ENCODE peak calls at places on chromosomes 16 and 17, in nine cellular contexts. One of them, this sample, is unnamed.

GRCh38 chr16:49493836-49494235 is 120.2 kb downstream of the C16orf78 start:
- DNase-seq in dorsolateral prefrontal cortex: no peak
- DNase-seq in fibroblast of the aortic adventitia: no peak
- DNase-seq in brain microvascular endothelial cell: no peak
- DNase-seq in GM23338: no peak
- DNase-seq in body of pancreas: no peak
- DNase-seq in left ventricle myocardium inferior: no peak
- DNase-seq in neuronal stem cell: no peak
- DNase-seq in ascending aorta: peak
- DNase-seq in this sample: no peak

GRCh38 chr16:71929048-71929447 is 33.7 kb downstream of the IST1 start:
- DNase-seq in brain microvascular endothelial cell: peak
- DNase-seq in left ventricle myocardium inferior: no peak
- DNase-seq in fibroblast of the aortic adventitia: peak
- DNase-seq in body of pancreas: no peak
- DNase-seq in ascending aorta: no peak
- DNase-seq in neuronal stem cell: no peak
- DNase-seq in GM23338: no peak
- DNase-seq in dorsolateral prefrontal cortex: peak
- DNase-seq in this sample: peak

GRCh38 chr17:49224198-49224996 is 6.2 kb downstream of the PHOSPHO1 start:
- DNase-seq in left ventricle myocardium inferior: no peak
- DNase-seq in body of pancreas: peak
- DNase-seq in neuronal stem cell: no peak
- DNase-seq in brain microvascular endothelial cell: no peak
- DNase-seq in dorsolateral prefrontal cortex: no peak
- DNase-seq in ascending aorta: no peak
- DNase-seq in fibroblast of the aortic adventitia: no peak
- DNase-seq in GM23338: peak
- DNase-seq in this sample: no peak

GRCh38 chr17:80860101-80860671 is 131.5 kb upstream of the CHMP6 start:
- DNase-seq in ascending aorta: no peak
- DNase-seq in left ventricle myocardium inferior: no peak
- DNase-seq in body of pancreas: no peak
- DNase-seq in dorsolateral prefrontal cortex: no peak
- DNase-seq in neuronal stem cell: no peak
- DNase-seq in brain microvascular endothelial cell: no peak
- DNase-seq in GM23338: no peak
- DNase-seq in fibroblast of the aortic adventitia: no peak
- DNase-seq in this sample: no peak

GRCh38 chr17:42879596-42879985 is 21.0 kb upstream of the G6PC1 start:
- DNase-seq in neuronal stem cell: no peak
- DNase-seq in dorsolateral prefrontal cortex: no peak
- DNase-seq in body of pancreas: no peak
- DNase-seq in fibroblast of the aortic adventitia: no peak
- DNase-seq in brain microvascular endothelial cell: peak
- DNase-seq in left ventricle myocardium inferior: no peak
- DNase-seq in GM23338: no peak
- DNase-seq in ascending aorta: no peak
- DNase-seq in this sample: peak

GRCh38 chr17:17070931-17071330 is 28.7 kb downstream of the MPRIP start:
- DNase-seq in left ventricle myocardium inferior: no peak
- DNase-seq in brain microvascular endothelial cell: no peak
- DNase-seq in neuronal stem cell: no peak
- DNase-seq in dorsolateral prefrontal cortex: no peak
- DNase-seq in GM23338: no peak
- DNase-seq in ascending aorta: no peak
- DNase-seq in fibroblast of the aortic adventitia: no peak
- DNase-seq in body of pancreas: no peak
- DNase-seq in this sample: no peak

GRCh38 chr16:62276632-62277031 is 240.4 kb upstream of the CDH8 start:
- DNase-seq in body of pancreas: no peak
- DNase-seq in ascending aorta: no peak
- DNase-seq in neuronal stem cell: no peak
- DNase-seq in left ventricle myocardium inferior: no peak
- DNase-seq in GM23338: no peak
- DNase-seq in brain microvascular endothelial cell: no peak
- DNase-seq in dorsolateral prefrontal cortex: no peak
- DNase-seq in fibroblast of the aortic adventitia: no peak
- DNase-seq in this sample: no peak

GRCh38 chr17:80106176-80106575 is 4.8 kb downstream of the GAA start:
- DNase-seq in ascending aorta: no peak
- DNase-seq in body of pancreas: no peak
- DNase-seq in neuronal stem cell: no peak
- DNase-seq in brain microvascular endothelial cell: no peak
- DNase-seq in GM23338: no peak
- DNase-seq in fibroblast of the aortic adventitia: no peak
- DNase-seq in dorsolateral prefrontal cortex: no peak
- DNase-seq in left ventricle myocardium inferior: no peak
- DNase-seq in this sample: no peak

GRCh38 chr16:8751481-8752311 is 45.7 kb downstream of the TMEM186 start:
- DNase-seq in body of pancreas: peak
- DNase-seq in ascending aorta: no peak
- DNase-seq in neuronal stem cell: no peak
- DNase-seq in left ventricle myocardium inferior: no peak
- DNase-seq in dorsolateral prefrontal cortex: no peak
- DNase-seq in brain microvascular endothelial cell: peak
- DNase-seq in fibroblast of the aortic adventitia: peak
- DNase-seq in GM23338: peak
- DNase-seq in this sample: peak

GRCh38 chr17:82160081-82160480 is 52.6 kb downstream of the CCDC57 start:
- DNase-seq in dorsolateral prefrontal cortex: no peak
- DNase-seq in body of pancreas: no peak
- DNase-seq in brain microvascular endothelial cell: peak
- DNase-seq in ascending aorta: no peak
- DNase-seq in left ventricle myocardium inferior: no peak
- DNase-seq in neuronal stem cell: no peak
- DNase-seq in GM23338: no peak
- DNase-seq in fibroblast of the aortic adventitia: no peak
- DNase-seq in this sample: peak

GRCh38 chr16:54266363-54266955 is 20.1 kb downstream of the IRX3 start:
- DNase-seq in neuronal stem cell: no peak
- DNase-seq in left ventricle myocardium inferior: no peak
- DNase-seq in brain microvascular endothelial cell: no peak
- DNase-seq in ascending aorta: peak
- DNase-seq in body of pancreas: no peak
- DNase-seq in GM23338: no peak
- DNase-seq in dorsolateral prefrontal cortex: no peak
- DNase-seq in fibroblast of the aortic adventitia: no peak
- DNase-seq in this sample: peak

GRCh38 chr17:42387221-42387657 is 1.0 kb downstream of the STAT3 start:
- DNase-seq in left ventricle myocardium inferior: no peak
- DNase-seq in fibroblast of the aortic adventitia: peak
- DNase-seq in neuronal stem cell: no peak
- DNase-seq in ascending aorta: peak
- DNase-seq in brain microvascular endothelial cell: no peak
- DNase-seq in GM23338: no peak
- DNase-seq in body of pancreas: peak
- DNase-seq in dorsolateral prefrontal cortex: no peak
- DNase-seq in this sample: peak

GRCh38 chr17:1710807-1711553 is 803 bp upstream of the TLCD2 start:
- DNase-seq in body of pancreas: no peak
- DNase-seq in GM23338: peak
- DNase-seq in fibroblast of the aortic adventitia: peak
- DNase-seq in left ventricle myocardium inferior: no peak
- DNase-seq in ascending aorta: no peak
- DNase-seq in neuronal stem cell: no peak
- DNase-seq in dorsolateral prefrontal cortex: no peak
- DNase-seq in brain microvascular endothelial cell: no peak
- DNase-seq in this sample: no peak
- H3K4me3 ChIP-seq in body of pancreas: no peak
- H3K4me3 ChIP-seq in GM23338: peak
- H3K4me3 ChIP-seq in fibroblast of the aortic adventitia: peak
- H3K4me3 ChIP-seq in left ventricle myocardium inferior: peak
- H3K4me3 ChIP-seq in ascending aorta: peak
- H3K4me3 ChIP-seq in neuronal stem cell: no peak
- H3K4me3 ChIP-seq in dorsolateral prefrontal cortex: peak
- H3K4me3 ChIP-seq in brain microvascular endothelial cell: peak
- H3K4me3 ChIP-seq in this sample: peak

GRCh38 chr17:5236871-5237540 is 2.3 kb upstream of the SCIMP start:
- DNase-seq in fibroblast of the aortic adventitia: no peak
- DNase-seq in dorsolateral prefrontal cortex: no peak
- DNase-seq in GM23338: no peak
- DNase-seq in left ventricle myocardium inferior: no peak
- DNase-seq in ascending aorta: no peak
- DNase-seq in brain microvascular endothelial cell: no peak
- DNase-seq in body of pancreas: no peak
- DNase-seq in neuronal stem cell: no peak
- DNase-seq in this sample: no peak

GRCh38 chr17:5237541-5238016 is 2.9 kb upstream of the SCIMP start:
- DNase-seq in GM23338: peak
- DNase-seq in neuronal stem cell: peak
- DNase-seq in left ventricle myocardium inferior: peak
- DNase-seq in body of pancreas: peak
- DNase-seq in dorsolateral prefrontal cortex: no peak
- DNase-seq in fibroblast of the aortic adventitia: peak
- DNase-seq in ascending aorta: peak
- DNase-seq in brain microvascular endothelial cell: peak
- DNase-seq in this sample: peak

GRCh38 chr17:5238333-5238732 is 3.7 kb upstream of the SCIMP start:
- DNase-seq in GM23338: no peak
- DNase-seq in brain microvascular endothelial cell: no peak
- DNase-seq in neuronal stem cell: no peak
- DNase-seq in ascending aorta: no peak
- DNase-seq in body of pancreas: no peak
- DNase-seq in left ventricle myocardium inferior: no peak
- DNase-seq in dorsolateral prefrontal cortex: no peak
- DNase-seq in fibroblast of the aortic adventitia: no peak
- DNase-seq in this sample: no peak

GRCh38 chr17:5241861-5242671 is 7.4 kb upstream of the SCIMP start:
- DNase-seq in brain microvascular endothelial cell: no peak
- DNase-seq in fibroblast of the aortic adventitia: no peak
- DNase-seq in left ventricle myocardium inferior: no peak
- DNase-seq in dorsolateral prefrontal cortex: no peak
- DNase-seq in GM23338: no peak
- DNase-seq in body of pancreas: no peak
- DNase-seq in neuronal stem cell: no peak
- DNase-seq in ascending aorta: no peak
- DNase-seq in this sample: no peak
- H3K4me3 ChIP-seq in brain microvascular endothelial cell: no peak
- H3K4me3 ChIP-seq in fibroblast of the aortic adventitia: no peak
- H3K4me3 ChIP-seq in left ventricle myocardium inferior: no peak
- H3K4me3 ChIP-seq in dorsolateral prefrontal cortex: no peak
- H3K4me3 ChIP-seq in GM23338: no peak
- H3K4me3 ChIP-seq in body of pancreas: no peak
- H3K4me3 ChIP-seq in neuronal stem cell: no peak
- H3K4me3 ChIP-seq in ascending aorta: no peak
- H3K4me3 ChIP-seq in this sample: no peak

GRCh38 chr16:66588981-66589713 is 9.9 kb downstream of the CMTM2 start:
- DNase-seq in fibroblast of the aortic adventitia: peak
- DNase-seq in dorsolateral prefrontal cortex: no peak
- DNase-seq in brain microvascular endothelial cell: no peak
- DNase-seq in ascending aorta: no peak
- DNase-seq in left ventricle myocardium inferior: no peak
- DNase-seq in neuronal stem cell: no peak
- DNase-seq in body of pancreas: peak
- DNase-seq in GM23338: peak
- DNase-seq in this sample: peak
- H3K4me3 ChIP-seq in fibroblast of the aortic adventitia: no peak
- H3K4me3 ChIP-seq in dorsolateral prefrontal cortex: no peak
- H3K4me3 ChIP-seq in brain microvascular endothelial cell: no peak
- H3K4me3 ChIP-seq in ascending aorta: no peak
- H3K4me3 ChIP-seq in left ventricle myocardium inferior: no peak
- H3K4me3 ChIP-seq in neuronal stem cell: no peak
- H3K4me3 ChIP-seq in body of pancreas: no peak
- H3K4me3 ChIP-seq in GM23338: no peak
- H3K4me3 ChIP-seq in this sample: no peak

GRCh38 chr16:23147666-23148065 is 1.6 kb downstream of the USP31 start:
- DNase-seq in neuronal stem cell: no peak
- DNase-seq in dorsolateral prefrontal cortex: no peak
- DNase-seq in left ventricle myocardium inferior: no peak
- DNase-seq in brain microvascular endothelial cell: no peak
- DNase-seq in GM23338: no peak
- DNase-seq in body of pancreas: no peak
- DNase-seq in fibroblast of the aortic adventitia: no peak
- DNase-seq in ascending aorta: no peak
- DNase-seq in this sample: no peak
- H3K4me3 ChIP-seq in neuronal stem cell: peak
- H3K4me3 ChIP-seq in dorsolateral prefrontal cortex: peak
- H3K4me3 ChIP-seq in left ventricle myocardium inferior: peak
- H3K4me3 ChIP-seq in brain microvascular endothelial cell: peak
- H3K4me3 ChIP-seq in GM23338: peak
- H3K4me3 ChIP-seq in body of pancreas: no peak
- H3K4me3 ChIP-seq in fibroblast of the aortic adventitia: peak
- H3K4me3 ChIP-seq in ascending aorta: peak
- H3K4me3 ChIP-seq in this sample: peak